ENCODE peak calls at places on chromosome 19, in four cellular contexts. S is fibroblast of pulmonary artery, H is MM.1S, R is mucosa of descending colon. F is an unnamed sample.

GRCh38 chr19:19268453-19269385 is 4.4 kb downstream of the TM6SF2 start:
- DNase-seq in S (no peak), H (no peak), R (no peak), F (no peak)

GRCh38 chr19:33434886-33435705 is 61.6 kb downstream of the CEBPG start:
- DNase-seq in S (peak), H (no peak), R (no peak), F (peak)

GRCh38 chr19:7393934-7394508 is 45.3 kb downstream of the ARHGEF18 start:
- DNase-seq in S (no peak), H (no peak), R (no peak), F (no peak)

GRCh38 chr19:5090780-5091575 is 122.1 kb downstream of the KDM4B start:
- DNase-seq in S (peak), H (no peak), R (no peak), F (no peak)

GRCh38 chr19:44634785-44635184 is 8.9 kb upstream of the PVR start:
- DNase-seq in S (no peak), H (no peak), R (no peak), F (no peak)

GRCh38 chr19:48780684-48781391 is 25.5 kb downstream of the FGF21 start:
- DNase-seq in S (peak), H (peak), R (no peak), F (peak)

GRCh38 chr19:33064117-33064777 is 441 bp downstream of the RHPN2 start:
- DNase-seq in S (no peak), H (peak), R (peak), F (no peak)

GRCh38 chr19:43774103-43774939 is 6.5 kb downstream of the KCNN4 start:
- DNase-seq in S (peak), H (no peak), R (peak), F (peak)

GRCh38 chr19:30167976-30168635 is 204.1 kb upstream of the ZNF536 start:
- DNase-seq in S (no peak), H (no peak), R (no peak), F (no peak)

GRCh38 chr19:19817357-19817756 is 4.2 kb downstream of the ZNF506 start:
- DNase-seq in S (no peak), H (no peak), R (no peak), F (no peak)

GRCh38 chr19:46766569-46767317 is 20.5 kb upstream of the STRN4 start:
- DNase-seq in S (no peak), H (peak), R (peak), F (peak)

GRCh38 chr19:35911173-35911572 is 3.1 kb upstream of the TYROBP start:
- DNase-seq in S (no peak), H (no peak), R (no peak), F (no peak)
- TF ChIP-seq CTCF in S (no peak), H (no peak), R (no peak), F (no peak)

DNA sequence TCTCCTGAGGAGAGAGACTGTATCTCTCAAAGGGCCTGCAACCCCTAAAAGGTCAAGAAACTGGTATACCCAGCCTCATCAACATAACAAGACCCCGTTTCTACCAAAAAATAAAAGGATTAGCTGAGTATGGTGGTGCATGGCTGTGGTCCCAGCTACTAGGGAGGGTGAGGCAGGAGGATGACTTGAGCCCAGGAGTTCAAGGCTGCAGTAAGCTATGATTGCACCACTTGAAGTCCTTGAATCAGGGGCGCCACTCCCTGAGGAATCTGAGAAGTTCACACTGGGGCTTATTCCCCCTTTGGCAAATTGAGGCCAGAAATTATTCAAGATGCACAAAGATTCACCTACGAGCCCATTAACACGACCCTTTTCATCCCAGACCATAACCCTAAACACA is 83.0 kb downstream of the TSHZ3 start:
- DNase-seq in S (no peak), H (no peak), R (no peak), F (no peak)
- H3K4me3 ChIP-seq in S (no peak), H (no peak), R (no peak), F (no peak)

GRCh38 chr19:55147408-55148251 is 1.4 kb downstream of the TNNT1 start:
- DNase-seq in S (no peak), H (no peak), R (no peak), F (no peak)

GRCh38 chr19:55145241-55145640 is 3.8 kb downstream of the TNNT1 start:
- DNase-seq in S (no peak), H (no peak), R (no peak), F (no peak)

GRCh38 chr19:55146648-55147218 is 2.3 kb downstream of the TNNT1 start:
- DNase-seq in S (no peak), H (no peak), R (no peak), F (peak)

GRCh38 chr19:55149078-55150003 is at the start of gene TNNT1:
- DNase-seq in S (no peak), H (no peak), R (no peak), F (no peak)

GRCh38 chr19:55146078-55146647 is 2.8 kb downstream of the TNNT1 start:
- DNase-seq in S (peak), H (no peak), R (no peak), F (peak)
- TF ChIP-seq CTCF in S (peak), H (peak), R (no peak), F (peak)

GRCh38 chr19:52322429-52322828 is 13.6 kb upstream of the ZNF610 start:
- DNase-seq in S (no peak), H (no peak), R (no peak), F (no peak)
- H3K4me3 ChIP-seq in S (no peak), H (no peak), R (no peak), F (no peak)

GRCh38 chr19:13040916-13041292 is 45.6 kb downstream of the NFIX start:
- DNase-seq in S (no peak), H (no peak), R (no peak), F (no peak)

GRCh38 chr19:13044160-13044853 is 49.0 kb downstream of the NFIX start:
- DNase-seq in S (no peak), H (no peak), R (no peak), F (peak)

GRCh38 chr19:13043285-13043684 is 48.0 kb downstream of the NFIX start:
- DNase-seq in S (no peak), H (no peak), R (no peak), F (no peak)

GRCh38 chr19:13040232-13040915 is 45.1 kb downstream of the NFIX start:
- DNase-seq in S (no peak), H (no peak), R (no peak), F (no peak)

DNA sequence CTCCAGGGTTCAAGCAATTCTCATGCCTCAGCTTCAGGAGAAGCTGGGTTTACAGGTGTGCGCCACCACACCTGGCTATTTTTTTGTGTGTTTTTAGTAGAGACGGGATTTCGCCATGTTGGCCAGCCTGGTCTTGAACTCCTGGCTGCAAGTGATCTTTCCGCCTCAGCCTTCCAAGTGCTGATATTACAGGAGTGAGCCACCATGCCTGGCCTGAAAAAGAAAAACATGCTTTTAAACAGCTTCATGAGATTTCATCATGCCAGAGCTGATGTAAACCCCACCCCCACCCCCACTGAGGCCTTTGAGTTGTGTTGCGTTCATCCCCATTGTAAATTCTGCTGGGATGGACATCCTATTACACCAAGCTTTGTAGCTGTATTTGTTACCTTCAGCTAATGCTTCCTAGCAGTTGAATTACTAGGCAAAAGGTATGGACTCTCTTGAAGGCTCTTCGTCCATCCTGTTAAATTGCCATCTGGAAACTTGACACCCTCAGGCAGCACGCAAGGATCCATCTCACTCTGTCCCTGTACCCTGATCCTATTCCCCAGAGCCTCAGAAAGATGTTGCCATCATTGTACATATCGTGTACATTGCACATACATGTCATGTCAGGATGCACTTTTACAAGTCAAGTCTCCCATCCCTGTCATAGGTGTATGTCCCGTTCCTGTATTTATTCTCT is 47.3 kb downstream of the NFIX start:
- DNase-seq in S (peak), H (no peak), R (no peak), F (no peak)
- TF ChIP-seq CTCF in S (no peak), H (no peak), R (no peak), F (no peak)

GRCh38 chr19:1103691-1104451 is at the start of gene GPX4:
- DNase-seq in S (peak), H (peak), R (peak), F (peak)

GRCh38 chr19:1104452-1105216 is 840 bp downstream of the GPX4 start:
- DNase-seq in S (peak), H (peak), R (peak), F (peak)

GRCh38 chr19:1098177-1099051 is 3.2 kb upstream of the POLR2E start:
- DNase-seq in S (no peak), H (no peak), R (no peak), F (peak)

GRCh38 chr19:1102407-1103106 is 1.2 kb upstream of the GPX4 start:
- DNase-seq in S (peak), H (no peak), R (no peak), F (peak)

GRCh38 chr19:1101337-1101698 is 2.5 kb upstream of the GPX4 start:
- DNase-seq in S (no peak), H (no peak), R (no peak), F (no peak)
- H3K4me3 ChIP-seq in S (peak), H (no peak), R (no peak), F (no peak)

GRCh38 chr19:2475702-2476450 is at the start of gene GADD45B:
- DNase-seq in S (peak), H (peak), R (peak), F (peak)
- TF ChIP-seq CTCF in S (no peak), H (no peak), R (no peak), F (no peak)

GRCh38 chr19:58033741-58034475 is at the start of gene ZSCAN1:
- DNase-seq in S (peak), H (no peak), R (peak), F (peak)
- H3K4me3 ChIP-seq in S (peak), H (no peak), R (no peak), F (no peak)

GRCh38 chr19:35582760-35583159 is 3.2 kb upstream of the PMIS2 start:
- DNase-seq in S (no peak), H (no peak), R (no peak), F (no peak)

GRCh38 chr19:35590875-35591274 is 4.9 kb downstream of the PMIS2 start:
- DNase-seq in S (no peak), H (no peak), R (no peak), F (no peak)

GRCh38 chr19:35587326-35587725 is 1.4 kb downstream of the PMIS2 start:
- DNase-seq in S (peak), H (no peak), R (no peak), F (no peak)

GRCh38 chr19:35585844-35586243 is at the start of gene PMIS2:
- DNase-seq in S (no peak), H (no peak), R (no peak), F (no peak)
- TF ChIP-seq CTCF in S (no peak), H (no peak), R (no peak), F (no peak)

DNA sequence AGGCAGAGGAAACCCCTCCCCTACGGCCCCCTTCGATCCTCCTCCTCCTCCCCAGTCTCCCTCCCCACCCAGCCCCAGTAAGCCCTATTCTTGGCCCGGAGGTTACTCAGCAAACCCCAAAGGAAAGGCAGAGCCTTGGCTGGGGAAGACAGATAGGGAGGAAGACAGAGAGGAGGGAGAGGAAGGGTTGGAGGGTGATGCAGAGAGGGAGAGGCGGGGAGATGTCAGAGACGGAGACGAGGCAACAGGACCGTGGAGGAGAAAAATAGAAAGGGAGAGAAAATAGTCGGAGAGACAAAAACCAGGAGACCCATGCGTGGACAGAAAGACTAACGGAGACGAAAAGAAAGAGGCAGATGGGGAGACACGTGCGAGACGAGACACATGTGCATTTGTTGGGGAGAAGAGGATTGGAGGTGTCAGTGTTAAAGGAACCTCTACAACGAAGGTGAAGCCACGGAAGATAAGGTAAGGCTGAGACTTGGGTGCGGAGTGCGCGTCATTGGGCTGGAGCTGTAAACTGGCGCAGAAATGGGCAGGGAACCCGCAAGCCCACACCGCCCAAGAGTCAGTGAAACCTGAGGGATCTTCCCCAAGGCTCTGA is 2.9 kb downstream of the TGFB1 start:
- DNase-seq in S (no peak), H (no peak), R (no peak), F (no peak)
- H3K4me3 ChIP-seq in S (peak), H (peak), R (no peak), F (peak)

F was measured in epithelial cell of esophagus.